ENCODE peak calls at places on chromosomes 3 and 15, in seven cellular contexts. O, F, W, P, V, Q and J are unnamed samples.

GRCh38 chr3:168990111-168990510 is 673.4 kb downstream of the MECOM start:
- DNase-seq in O (no peak), F (peak), W (no peak), P (no peak), V (peak), Q (no peak), J (no peak)

GRCh38 chr3:184954251-184954650 is 142.3 kb downstream of the VPS8 start:
- DNase-seq in O (no peak), F (no peak), W (no peak), P (no peak), V (no peak), Q (no peak), J (peak)

GRCh38 chr3:193673845-193674244 is 80.8 kb downstream of the OPA1 start:
- DNase-seq in O (peak), F (no peak), W (no peak), P (no peak), V (no peak), Q (no peak), J (no peak)

GRCh38 chr3:182244222-182244971 is 532.7 kb downstream of the SOX2 start:
- DNase-seq in O (no peak), F (no peak), W (no peak), P (no peak), V (no peak), Q (no peak), J (peak)

GRCh38 chr3:193560870-193561269 is 6.2 kb upstream of the ATP13A4 start:
- DNase-seq in O (no peak), F (no peak), W (no peak), P (no peak), V (no peak), Q (no peak), J (no peak)

GRCh38 chr15:90037961-90038633 is 37.0 kb downstream of the ZNF710 start:
- DNase-seq in O (no peak), F (peak), W (no peak), P (no peak), V (peak), Q (no peak), J (no peak)

GRCh38 chr3:143502101-143502500 is 346.2 kb downstream of the SLC9A9 start:
- DNase-seq in O (no peak), F (peak), W (no peak), P (no peak), V (no peak), Q (no peak), J (no peak)

GRCh38 chr3:45090855-45091254 is 55.3 kb downstream of the CDCP1 start:
- DNase-seq in O (no peak), F (no peak), W (no peak), P (no peak), V (no peak), Q (no peak), J (no peak)

GRCh38 chr3:45861043-45861846 is 19.3 kb upstream of the LZTFL1 start:
- DNase-seq in O (no peak), F (no peak), W (no peak), P (no peak), V (no peak), Q (no peak), J (no peak)

GRCh38 chr15:58249646-58250312 is 111.6 kb downstream of the AQP9 start:
- DNase-seq in O (no peak), F (no peak), W (no peak), P (no peak), V (no peak), Q (no peak), J (no peak)

GRCh38 chr15:36953346-36953745 is 147.0 kb downstream of the MEIS2 start:
- DNase-seq in O (no peak), F (no peak), W (no peak), P (no peak), V (peak), Q (no peak), J (no peak)

GRCh38 chr3:133874761-133875438 is 20.8 kb downstream of the RAB6B start:
- DNase-seq in O (no peak), F (no peak), W (no peak), P (no peak), V (no peak), Q (no peak), J (no peak)

GRCh38 chr3:188067932-188068331 is 86.0 kb upstream of the LPP start:
- DNase-seq in O (no peak), F (peak), W (no peak), P (no peak), V (peak), Q (no peak), J (no peak)

GRCh38 chr15:99902248-99902647 is 169.0 kb upstream of the LYSMD4 start:
- DNase-seq in O (no peak), F (no peak), W (no peak), P (no peak), V (peak), Q (no peak), J (no peak)

GRCh38 chr3:17535173-17535730 is 207.2 kb downstream of the TBC1D5 start:
- DNase-seq in O (no peak), F (no peak), W (no peak), P (no peak), V (no peak), Q (no peak), J (no peak)

GRCh38 chr15:59736181-59736580 is 47.1 kb upstream of the BNIP2 start:
- DNase-seq in O (no peak), F (no peak), W (no peak), P (peak), V (no peak), Q (no peak), J (peak)

GRCh38 chr15:62068071-62068786 is 1.5 kb downstream of the C2CD4A start:
- DNase-seq in O (peak), F (peak), W (peak), P (peak), V (no peak), Q (peak), J (peak)

GRCh38 chr15:57122080-57122845 is 203.8 kb downstream of the TCF12 start:
- DNase-seq in O (no peak), F (no peak), W (no peak), P (no peak), V (no peak), Q (no peak), J (no peak)

GRCh38 chr3:58041826-58042324 is 33.7 kb downstream of the FLNB start:
- DNase-seq in O (no peak), F (peak), W (no peak), P (no peak), V (peak), Q (peak), J (no peak)

GRCh38 chr3:101695779-101696372 is 9.4 kb upstream of the RPL24 start:
- DNase-seq in O (peak), F (peak), W (no peak), P (no peak), V (peak), Q (peak), J (peak)

GRCh38 chr3:142319094-142319493 is 93.7 kb upstream of the GK5 start:
- DNase-seq in O (no peak), F (peak), W (no peak), P (no peak), V (peak), Q (no peak), J (peak)

GRCh38 chr15:42203891-42204290 is 4.2 kb downstream of the VPS39 start:
- DNase-seq in O (no peak), F (no peak), W (no peak), P (no peak), V (no peak), Q (peak), J (no peak)

GRCh38 chr3:53084310-53085001 is 38.6 kb upstream of the SFMBT1 start:
- DNase-seq in O (no peak), F (no peak), W (no peak), P (no peak), V (no peak), Q (no peak), J (no peak)

GRCh38 chr15:30953731-30954378 is 37.6 kb downstream of the MTMR10 start:
- DNase-seq in O (no peak), F (peak), W (no peak), P (peak), V (peak), Q (peak), J (peak)

GRCh38 chr15:64356443-64357040 is 569 bp upstream of the CSNK1G1 start:
- DNase-seq in O (peak), F (peak), W (no peak), P (no peak), V (peak), Q (no peak), J (no peak)

GRCh38 chr3:43035801-43036340 is 56.8 kb downstream of the GASK1A start:
- DNase-seq in O (no peak), F (no peak), W (no peak), P (no peak), V (no peak), Q (no peak), J (no peak)

GRCh38 chr15:69600556-69601085 is 148.0 kb downstream of the RPLP1 start:
- DNase-seq in O (no peak), F (no peak), W (no peak), P (no peak), V (no peak), Q (no peak), J (no peak)

GRCh38 chr3:27568393-27568792 is 84.2 kb upstream of the SLC4A7 start:
- DNase-seq in O (no peak), F (no peak), W (no peak), P (no peak), V (peak), Q (no peak), J (no peak)

GRCh38 chr15:73318463-73319351 is 50.1 kb downstream of the HCN4 start:
- DNase-seq in O (peak), F (no peak), W (peak), P (peak), V (no peak), Q (no peak), J (peak)

GRCh38 chr15:87777054-87777498 is 479.5 kb downstream of the NTRK3 start:
- DNase-seq in O (no peak), F (peak), W (no peak), P (no peak), V (peak), Q (no peak), J (no peak)

GRCh38 chr3:194139085-194139976 is 3.4 kb downstream of the HES1 start:
- DNase-seq in O (peak), F (peak), W (peak), P (peak), V (peak), Q (no peak), J (peak)

GRCh38 chr3:29789686-29790085 is 508.8 kb downstream of the RBMS3 start:
- DNase-seq in O (no peak), F (no peak), W (no peak), P (no peak), V (peak), Q (no peak), J (no peak)

GRCh38 chr3:158749977-158750376 is 17.7 kb upstream of the RARRES1 start:
- DNase-seq in O (no peak), F (no peak), W (no peak), P (no peak), V (no peak), Q (no peak), J (no peak)

GRCh38 chr3:127716334-127716733 is 43.6 kb downstream of the ABTB1 start:
- DNase-seq in O (no peak), F (no peak), W (no peak), P (no peak), V (no peak), Q (no peak), J (no peak)

GRCh38 chr3:12632523-12632922 is 31.4 kb downstream of the RAF1 start:
- DNase-seq in O (no peak), F (no peak), W (no peak), P (no peak), V (no peak), Q (no peak), J (no peak)

GRCh38 chr15:99059010-99059981 is 45.6 kb upstream of the SYNM start:
- DNase-seq in O (peak), F (peak), W (peak), P (peak), V (peak), Q (peak), J (peak)

GRCh38 chr3:127684871-127685707 is 12.3 kb downstream of the ABTB1 start:
- DNase-seq in O (no peak), F (no peak), W (no peak), P (peak), V (no peak), Q (no peak), J (no peak)

GRCh38 chr3:190427108-190427507 is 22.6 kb downstream of the TMEM207 start:
- DNase-seq in O (no peak), F (no peak), W (no peak), P (no peak), V (no peak), Q (peak), J (no peak)

DNA sequence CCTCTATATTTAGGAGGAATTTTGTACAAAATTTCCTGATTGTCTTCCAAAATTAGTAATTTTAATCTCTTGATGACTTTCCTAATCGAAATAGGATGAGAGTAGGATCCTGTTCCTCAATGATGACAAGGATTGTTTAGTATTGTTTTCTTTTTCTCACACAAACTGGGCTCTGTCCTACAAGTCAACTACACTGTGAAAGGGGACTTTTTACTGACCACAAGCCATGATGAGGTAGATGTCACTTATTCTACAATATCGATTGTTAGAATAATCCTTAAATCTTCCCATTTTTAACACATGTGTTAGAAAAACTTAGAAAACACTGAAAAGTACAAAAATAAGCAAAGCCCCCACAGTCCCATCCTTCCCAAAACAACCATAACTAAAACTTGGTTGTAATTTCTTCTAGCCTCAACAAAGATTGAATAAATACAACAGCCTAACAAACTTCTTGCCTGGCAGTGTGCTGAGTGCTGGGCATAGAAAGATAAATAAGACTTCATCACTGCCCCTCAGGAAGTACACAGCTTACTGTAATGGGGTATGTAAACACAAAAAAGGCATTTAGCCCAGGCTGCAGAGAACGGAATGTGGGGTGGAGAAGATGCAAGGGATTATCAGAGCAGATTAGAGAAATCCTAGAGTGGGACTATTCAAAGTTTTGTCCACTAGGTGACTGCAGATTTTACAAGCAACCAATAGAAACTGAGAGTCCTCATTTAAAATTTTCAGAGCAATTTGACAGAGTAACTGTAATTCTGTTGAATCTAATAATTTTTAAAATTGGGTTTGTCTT is 35.6 kb upstream of the TSC22D2 start:
- DNase-seq in O (no peak), F (peak), W (no peak), P (no peak), V (peak), Q (no peak), J (peak)
- H2AK5ac ChIP-seq in O (no peak), F (no peak), W (no peak), P (no peak), V (peak), Q (peak), J (no peak)

GRCh38 chr3:146532406-146532805 is 12.0 kb downstream of the PLSCR1 start:
- DNase-seq in O (no peak), F (peak), W (no peak), P (no peak), V (no peak), Q (peak), J (no peak)
- H2AK5ac ChIP-seq in O (no peak), F (no peak), W (no peak), P (no peak), V (no peak), Q (no peak), J (no peak)

DNA sequence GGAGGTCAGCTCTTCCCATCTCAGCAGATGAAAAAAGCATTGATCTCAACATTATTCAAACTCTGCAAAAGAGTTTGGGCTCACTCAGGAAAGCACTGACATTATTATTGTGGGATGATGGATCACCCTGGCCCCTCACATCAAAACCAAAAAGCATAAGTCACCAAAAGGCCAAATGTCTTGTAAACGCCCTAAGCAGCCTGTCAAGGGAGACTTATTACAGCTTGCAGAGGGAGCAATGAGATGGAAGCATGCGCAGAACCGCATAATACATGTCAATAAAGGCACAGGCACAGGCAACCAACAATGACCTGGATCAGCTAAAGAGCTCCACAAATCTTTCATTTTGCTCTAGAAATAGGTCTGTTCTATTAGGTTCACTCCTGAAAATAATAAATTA is 4.6 kb downstream of the FSIP1 start:
- DNase-seq in O (no peak), F (peak), W (no peak), P (no peak), V (no peak), Q (no peak), J (no peak)
- H2AK5ac ChIP-seq in O (no peak), F (no peak), W (no peak), P (no peak), V (no peak), Q (no peak), J (no peak)

GRCh38 chr15:82768414-82769081 is 37.3 kb downstream of the FSD2 start:
- DNase-seq in O (no peak), F (no peak), W (no peak), P (no peak), V (peak), Q (no peak), J (no peak)

GRCh38 chr15:82764740-82765139 is 41.1 kb downstream of the FSD2 start:
- DNase-seq in O (no peak), F (no peak), W (no peak), P (no peak), V (no peak), Q (no peak), J (no peak)

GRCh38 chr15:82771789-82772607 is 33.9 kb downstream of the FSD2 start:
- DNase-seq in O (no peak), F (no peak), W (no peak), P (no peak), V (no peak), Q (no peak), J (no peak)

GRCh38 chr15:82763361-82764142 is 42.3 kb downstream of the FSD2 start:
- DNase-seq in O (no peak), F (no peak), W (no peak), P (no peak), V (no peak), Q (no peak), J (no peak)

GRCh38 chr15:82767163-82767829 is 38.6 kb downstream of the FSD2 start:
- DNase-seq in O (no peak), F (no peak), W (no peak), P (no peak), V (no peak), Q (no peak), J (no peak)
- H2AK5ac ChIP-seq in O (no peak), F (no peak), W (no peak), P (no peak), V (no peak), Q (no peak), J (no peak)